ENCODE peak calls at places on chromosomes 12 and 14, in eight cellular contexts. B, C, Y, N, G, U, T and L are unnamed samples.

GRCh38 chr12:2475984-2476383 is 318.8 kb upstream of the FKBP4 start:
- DNase-seq in B (no peak), C (no peak), Y (no peak), N (no peak), G (no peak), U (no peak), T (no peak), L (no peak)

GRCh38 chr12:76226397-76226796 is 121.8 kb downstream of the BBS10 start:
- DNase-seq in B (no peak), C (no peak), Y (no peak), N (no peak), G (no peak), U (peak), T (no peak), L (no peak)

GRCh38 chr14:69877492-69877891 is 1.7 kb upstream of the SMOC1 start:
- DNase-seq in B (no peak), C (peak), Y (no peak), N (no peak), G (no peak), U (peak), T (no peak), L (no peak)

GRCh38 chr14:22555573-22556011 is 33.4 kb downstream of the DAD1 start:
- DNase-seq in B (peak), C (peak), Y (no peak), N (no peak), G (no peak), U (peak), T (peak), L (no peak)

GRCh38 chr12:78340406-78340805 is 509.7 kb downstream of the NAV3 start:
- DNase-seq in B (no peak), C (no peak), Y (no peak), N (no peak), G (no peak), U (no peak), T (no peak), L (no peak)

GRCh38 chr14:33452982-33453381 is 497.9 kb downstream of the EGLN3 start:
- DNase-seq in B (no peak), C (no peak), Y (no peak), N (no peak), G (no peak), U (no peak), T (no peak), L (no peak)

GRCh38 chr12:93982847-93983315 is 165.5 kb upstream of the PLXNC1 start:
- DNase-seq in B (no peak), C (no peak), Y (no peak), N (no peak), G (no peak), U (peak), T (no peak), L (no peak)

GRCh38 chr14:96271421-96271762 is 15.4 kb downstream of the BDKRB1 start:
- DNase-seq in B (no peak), C (no peak), Y (no peak), N (no peak), G (no peak), U (no peak), T (no peak), L (no peak)

GRCh38 chr12:113456199-113456598 is 15.5 kb downstream of the LHX5 start:
- DNase-seq in B (no peak), C (no peak), Y (no peak), N (no peak), G (no peak), U (no peak), T (no peak), L (no peak)

GRCh38 chr14:23409475-23409874 is 1.4 kb upstream of the MYH6 start:
- DNase-seq in B (no peak), C (no peak), Y (no peak), N (no peak), G (no peak), U (no peak), T (no peak), L (no peak)

GRCh38 chr14:39107624-39108023 is 4.6 kb upstream of the SEC23A start:
- DNase-seq in B (no peak), C (peak), Y (no peak), N (no peak), G (no peak), U (peak), T (no peak), L (no peak)

DNA sequence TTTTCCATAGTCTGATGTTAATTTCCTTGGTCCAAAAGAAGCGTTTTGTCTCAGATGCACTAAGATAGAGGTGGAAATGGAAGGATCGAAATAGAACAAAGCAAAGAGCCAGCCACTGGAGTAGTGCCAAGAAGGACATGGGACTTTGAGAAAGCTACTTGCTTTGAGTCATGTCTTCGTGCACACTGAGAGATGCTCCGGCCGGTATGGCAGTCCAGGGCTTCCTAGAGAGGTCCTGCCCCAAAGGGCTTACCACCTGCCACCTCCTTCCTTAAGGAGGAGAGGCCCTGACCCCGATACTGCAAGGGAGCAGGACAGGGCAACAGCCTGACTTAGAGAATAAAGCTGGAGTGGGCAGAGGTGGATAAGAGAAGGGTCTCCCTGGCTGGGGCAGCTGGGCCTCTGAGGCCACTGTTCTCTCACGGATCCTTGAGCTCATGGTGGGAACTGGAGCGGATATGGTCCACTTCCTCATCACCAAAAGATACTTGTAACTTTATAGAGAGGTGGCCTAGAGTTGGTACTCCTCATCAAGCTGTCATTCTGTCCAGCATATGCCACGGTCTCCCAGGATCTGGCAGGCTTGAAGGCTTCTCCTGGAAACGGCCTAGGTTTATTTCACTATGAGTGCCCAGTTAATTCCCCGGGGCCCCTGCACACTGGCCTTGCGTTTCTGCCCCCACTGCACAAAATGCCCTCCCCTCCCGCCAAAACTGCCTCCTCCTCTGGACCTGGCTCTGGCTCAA is 57.4 kb downstream of the FOXN3 start:
- DNase-seq in B (no peak), C (no peak), Y (no peak), N (peak), G (peak), U (no peak), T (no peak), L (no peak)
- H3K27ac ChIP-seq in B (no peak), C (no peak), Y (peak), N (peak), G (peak), U (no peak), T (no peak), L (no peak)

GRCh38 chr12:4530982-4531586 is 7.6 kb upstream of the RAD51AP1 start:
- DNase-seq in B (no peak), C (peak), Y (no peak), N (no peak), G (no peak), U (no peak), T (no peak), L (no peak)
- H3K27ac ChIP-seq in B (no peak), C (no peak), Y (no peak), N (no peak), G (no peak), U (no peak), T (no peak), L (no peak)

GRCh38 chr14:88962356-88962755 is 137.9 kb downstream of the TTC8 start:
- DNase-seq in B (no peak), C (no peak), Y (no peak), N (no peak), G (no peak), U (no peak), T (no peak), L (no peak)
- H3K27ac ChIP-seq in B (no peak), C (no peak), Y (no peak), N (peak), G (no peak), U (no peak), T (no peak), L (no peak)

GRCh38 chr12:27511723-27512045 is 12.3 kb upstream of the PPFIBP1 start:
- DNase-seq in B (no peak), C (no peak), Y (no peak), N (no peak), G (no peak), U (no peak), T (no peak), L (no peak)
- H3K27ac ChIP-seq in B (no peak), C (no peak), Y (no peak), N (peak), G (no peak), U (no peak), T (no peak), L (no peak)

DNA sequence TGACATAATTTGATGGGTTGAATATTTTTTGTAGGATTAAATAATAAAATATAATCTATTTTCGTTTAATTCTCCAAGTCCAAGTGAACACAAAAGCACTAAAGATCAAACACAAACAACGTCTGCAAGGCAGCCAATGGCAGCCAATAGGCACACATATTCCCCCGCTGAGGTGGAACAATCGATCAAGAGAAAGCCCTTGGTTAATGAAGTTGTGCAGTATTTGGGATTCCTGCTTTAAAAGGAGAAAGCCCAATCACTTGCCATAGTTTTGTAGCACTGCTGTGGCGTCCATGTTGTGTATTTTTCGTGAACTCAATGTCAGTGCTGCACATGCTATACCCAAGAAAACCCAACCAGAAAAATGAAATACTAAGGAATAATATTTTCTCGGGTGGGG is 1.5 kb downstream of the DHRS7 start:
- DNase-seq in B (no peak), C (no peak), Y (no peak), N (no peak), G (no peak), U (no peak), T (no peak), L (no peak)
- H3K27ac ChIP-seq in B (no peak), C (no peak), Y (no peak), N (peak), G (no peak), U (no peak), T (no peak), L (peak)

DNA sequence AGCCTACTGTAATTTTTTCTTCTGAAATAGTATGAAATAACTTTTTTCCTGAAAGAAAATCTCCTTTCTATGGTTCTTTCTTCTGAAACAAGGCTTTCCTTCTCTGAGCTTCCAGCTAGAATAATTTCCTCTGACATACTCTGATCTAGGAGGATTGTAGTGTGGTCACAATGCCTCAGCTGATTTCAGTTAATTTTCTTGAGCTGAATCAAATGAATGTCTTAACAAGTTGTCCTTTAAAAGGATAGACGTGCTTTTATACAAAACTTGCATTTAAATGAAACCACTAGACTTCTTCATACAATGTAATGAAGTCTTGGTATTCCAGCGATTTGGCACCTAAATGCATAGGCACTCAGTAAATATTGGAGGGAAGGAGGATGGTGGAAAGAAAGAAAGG is 94.4 kb downstream of the BICD1 start:
- DNase-seq in B (no peak), C (no peak), Y (no peak), N (no peak), G (no peak), U (no peak), T (no peak), L (no peak)
- H3K27ac ChIP-seq in B (no peak), C (no peak), Y (no peak), N (peak), G (no peak), U (no peak), T (no peak), L (no peak)